ENCODE peak calls at places on chromosomes 4 and X, in ten cellular contexts. W, B, K, C, I, T, Q, Y, L and P are unnamed samples.

GRCh38 chrX:13791559-13791958 is 25.3 kb downstream of the GPM6B start:
- DNase-seq in T (peak), K (no peak), B (no peak), Q (no peak), W (no peak), Y (no peak), I (no peak), L (no peak), C (no peak), P (no peak)

GRCh38 chr4:42070463-42070862 is 80.1 kb downstream of the SLC30A9 start:
- DNase-seq in I (no peak), W (no peak), Q (no peak), K (no peak), Y (no peak), L (no peak), T (no peak), B (no peak), C (no peak), P (no peak)

GRCh38 chrX:40105016-40105790 is 7.4 kb upstream of the BCOR start:
- DNase-seq in Y (peak), L (peak), K (no peak), T (no peak), B (no peak), W (no peak), Q (peak), C (no peak), I (no peak), P (no peak)

GRCh38 chr4:108205859-108206258 is 37.1 kb upstream of the LEF1 start:
- DNase-seq in T (no peak), B (no peak), I (no peak), W (no peak), K (no peak), Y (no peak), L (no peak), Q (no peak), C (no peak), P (no peak)

GRCh38 chrX:136691028-136691809 is 43.3 kb downstream of the CD40LG start:
- DNase-seq in C (no peak), K (no peak), B (peak), Q (no peak), I (no peak), W (no peak), L (no peak), T (no peak), Y (peak), P (no peak)

GRCh38 chrX:154546354-154547244 is at the start of gene G6PD:
- DNase-seq in I (peak), Y (peak), K (no peak), W (peak), B (no peak), C (no peak), Q (no peak), L (peak), T (peak), P (peak)

GRCh38 chr4:148254818-148255366 is 187.3 kb downstream of the NR3C2 start:
- DNase-seq in I (no peak), L (no peak), T (no peak), K (no peak), C (no peak), Y (no peak), B (no peak), W (no peak), Q (no peak), P (no peak)

GRCh38 chrX:109871489-109871888 is 131.4 kb upstream of the TMEM164 start:
- DNase-seq in K (no peak), Q (no peak), L (no peak), W (no peak), Y (no peak), T (no peak), B (no peak), C (no peak), I (no peak), P (no peak)

GRCh38 chr4:140718240-140718639 is 37.9 kb downstream of the TBC1D9 start:
- DNase-seq in K (no peak), T (no peak), I (no peak), B (no peak), Y (no peak), L (peak), Q (no peak), W (no peak), C (peak), P (no peak)

GRCh38 chrX:100413231-100413630 is 3.2 kb upstream of the PCDH19 start:
- DNase-seq in Q (no peak), W (peak), I (no peak), T (peak), Y (no peak), B (no peak), K (no peak), L (peak), C (no peak), P (no peak)

GRCh38 chrX:107561468-107562215 is 66.7 kb upstream of the PRPS1 start:
- DNase-seq in T (no peak), K (no peak), B (no peak), C (no peak), W (no peak), Q (no peak), L (no peak), I (no peak), Y (no peak), P (no peak)

GRCh38 chr4:30948653-30949052 is 228.5 kb downstream of the PCDH7 start:
- DNase-seq in T (no peak), K (no peak), I (no peak), W (no peak), B (no peak), Q (no peak), Y (no peak), L (no peak), C (no peak), P (peak)

GRCh38 chr4:93693141-93693540 is 135.4 kb upstream of the ATOH1 start:
- DNase-seq in T (no peak), B (no peak), C (no peak), L (no peak), K (no peak), Y (no peak), W (no peak), I (no peak), Q (no peak), P (no peak)

GRCh38 chr4:10245761-10246160 is 129.2 kb upstream of the WDR1 start:
- DNase-seq in Q (no peak), K (no peak), L (peak), Y (no peak), B (no peak), C (no peak), T (no peak), I (no peak), W (peak), P (no peak)

GRCh38 chrX:40105791-40106676 is 8.3 kb upstream of the BCOR start:
- DNase-seq in W (peak), I (peak), B (peak), Y (peak), L (peak), C (no peak), K (peak), Q (peak), T (peak), P (no peak)

GRCh38 chr4:154024097-154024496 is 235.2 kb upstream of the SFRP2 start:
- DNase-seq in Q (no peak), B (peak), C (no peak), T (no peak), K (no peak), L (no peak), I (no peak), Y (no peak), W (no peak), P (no peak)

GRCh38 chr4:1767770-1768366 is 25.2 kb upstream of the FGFR3 start:
- DNase-seq in I (no peak), W (peak), L (peak), Y (no peak), B (no peak), Q (no peak), T (no peak), K (no peak), C (no peak), P (no peak)

GRCh38 chrX:17597836-17598434 is 139.4 kb upstream of the SCML1 start:
- DNase-seq in K (peak), L (no peak), T (peak), C (no peak), Q (peak), Y (no peak), I (no peak), W (peak), B (no peak), P (no peak)

GRCh38 chr4:88998941-88999340 is 58.0 kb downstream of the FAM13A start:
- DNase-seq in C (no peak), T (no peak), L (no peak), B (no peak), I (no peak), K (no peak), Y (no peak), W (no peak), Q (no peak), P (no peak)

GRCh38 chr4:55684276-55684675 is 48.2 kb upstream of the NMU start:
- DNase-seq in I (no peak), Y (no peak), W (no peak), Q (no peak), C (no peak), T (no peak), L (no peak), K (no peak), B (no peak), P (no peak)

GRCh38 chr4:53196872-53197759 is 168.7 kb downstream of the SCFD2 start:
- DNase-seq in Q (no peak), Y (peak), C (peak), K (no peak), L (peak), T (peak), B (peak), I (no peak), W (no peak), P (peak)

GRCh38 chrX:95346854-95347253 is 1337.8 kb upstream of the DIAPH2 start:
- DNase-seq in Q (no peak), T (peak), C (no peak), Y (no peak), K (no peak), B (no peak), L (no peak), I (no peak), W (no peak), P (no peak)

GRCh38 chrX:21509912-21510311 is 135.7 kb downstream of the CNKSR2 start:
- DNase-seq in C (peak), L (no peak), Q (no peak), I (no peak), K (no peak), W (no peak), Y (no peak), T (no peak), B (no peak), P (no peak)

GRCh38 chrX:57286507-57287251 is at the start of gene FAAH2:
- DNase-seq in C (no peak), W (peak), B (peak), L (no peak), T (no peak), Y (no peak), K (no peak), Q (no peak), I (peak), P (peak)

GRCh38 chrX:2261838-2262678 is 238.7 kb downstream of the DHRSX start:
- DNase-seq in K (peak), B (no peak), T (no peak), W (no peak), C (no peak), Y (no peak), Q (peak), I (no peak), L (no peak), P (no peak)

GRCh38 chr4:38046735-38047487 is 86.7 kb downstream of the PTTG2 start:
- DNase-seq in C (no peak), K (no peak), T (no peak), I (no peak), W (no peak), B (no peak), Y (no peak), Q (no peak), L (no peak), P (no peak)

GRCh38 chrX:13432376-13432775 is 112.5 kb upstream of the ATXN3L start:
- DNase-seq in B (no peak), C (peak), L (peak), T (no peak), Y (no peak), W (no peak), I (no peak), K (peak), Q (no peak), P (no peak)

GRCh38 chrX:107738272-107738671 is 37.3 kb downstream of the TSC22D3 start:
- DNase-seq in B (no peak), C (no peak), W (no peak), Y (no peak), T (no peak), I (no peak), L (no peak), Q (peak), K (no peak), P (no peak)

GRCh38 chrX:130139474-130140201 is 26.0 kb downstream of the AIFM1 start:
- DNase-seq in Y (no peak), T (no peak), L (no peak), I (no peak), K (no peak), Q (no peak), B (no peak), W (no peak), C (no peak), P (no peak)

GRCh38 chr4:114563536-114564315 is 34.9 kb upstream of the UGT8 start:
- DNase-seq in Y (no peak), C (no peak), I (no peak), B (no peak), L (no peak), T (no peak), K (no peak), W (no peak), Q (no peak), P (no peak)

GRCh38 chr4:160117686-160118085 is 1014.8 kb downstream of the RAPGEF2 start:
- DNase-seq in Y (no peak), I (no peak), T (no peak), W (no peak), B (no peak), K (no peak), L (no peak), Q (no peak), C (no peak), P (no peak)

GRCh38 chrX:45771560-45772340 is 571.1 kb upstream of the DIPK2B start:
- DNase-seq in B (peak), C (no peak), I (peak), L (peak), W (peak), T (no peak), Q (peak), K (no peak), Y (peak), P (no peak)

GRCh38 chr4:70938087-70938486 is 35.9 kb downstream of the MOB1B start:
- DNase-seq in T (no peak), Q (no peak), W (no peak), C (no peak), B (no peak), I (no peak), L (no peak), K (no peak), Y (no peak), P (no peak)

GRCh38 chrX:133559909-133560308 is 144.6 kb upstream of the GPC4 start:
- DNase-seq in K (no peak), Q (no peak), I (no peak), C (no peak), Y (no peak), T (no peak), W (no peak), B (no peak), L (no peak), P (no peak)

GRCh38 chrX:2474963-2475726 is 25.6 kb downstream of the DHRSX start:
- DNase-seq in T (no peak), Q (no peak), C (no peak), I (no peak), Y (no peak), B (no peak), K (no peak), L (no peak), W (no peak), P (peak)